ENCODE peak calls at places on chromosomes 2 and 18, in six cellular contexts. E is cardiac fibroblast, Y is NB4, N is MCF 10A, V is endodermal cell, F is mammary epithelial cell. O is an unnamed sample.

GRCh38 chr2:147520817-147521216 is 324.0 kb upstream of the ACVR2A start:
- DNase-seq in E (no peak), Y (no peak), N (no peak), V (no peak), F (no peak), O (no peak)

GRCh38 chr2:127525692-127526141 is 572 bp downstream of the IWS1 start:
- DNase-seq in E (peak), Y (peak), N (peak), V (peak), F (peak), O (no peak)

GRCh38 chr2:75647771-75648170 is 1.2 kb downstream of the MRPL19 start:
- DNase-seq in E (no peak), Y (peak), N (peak), V (no peak), F (no peak), O (no peak)

GRCh38 chr2:51103205-51103604 is 71.3 kb upstream of the NRXN1 start:
- DNase-seq in E (peak), Y (no peak), N (peak), V (peak), F (peak), O (no peak)

GRCh38 chr2:206296128-206296527 is 21.7 kb downstream of the ZDBF2 start:
- DNase-seq in E (peak), Y (no peak), N (peak), V (no peak), F (peak), O (no peak)

GRCh38 chr18:21735452-21736015 is 5.1 kb upstream of the MIB1 start:
- DNase-seq in E (peak), Y (no peak), N (no peak), V (peak), F (no peak), O (no peak)

GRCh38 chr18:79912994-79913831 is 38.2 kb downstream of the SLC66A2 start:
- DNase-seq in E (no peak), Y (no peak), N (no peak), V (peak), F (no peak), O (no peak)

GRCh38 chr2:233800231-233800630 is 22.1 kb downstream of the MROH2A start:
- DNase-seq in E (no peak), Y (no peak), N (no peak), V (peak), F (no peak), O (no peak)

GRCh38 chr2:181058378-181059269 is 78.2 kb downstream of the UBE2E3 start:
- DNase-seq in E (peak), Y (peak), N (peak), V (peak), F (peak), O (no peak)

GRCh38 chr2:176297067-176297466 is 27.8 kb downstream of the MTX2 start:
- DNase-seq in E (no peak), Y (peak), N (no peak), V (no peak), F (no peak), O (no peak)

GRCh38 chr2:230758566-230759480 is 46.2 kb downstream of the CAB39 start:
- DNase-seq in E (peak), Y (peak), N (peak), V (no peak), F (peak), O (no peak)

GRCh38 chr2:128368437-128369125 is 49.9 kb upstream of the HS6ST1 start:
- DNase-seq in E (no peak), Y (no peak), N (no peak), V (peak), F (peak), O (no peak)

GRCh38 chr2:37919631-37920032 is 5.5 kb upstream of the RMDN2 start:
- DNase-seq in E (peak), Y (no peak), N (no peak), V (no peak), F (no peak), O (no peak)

GRCh38 chr2:36459725-36460137 is 104.2 kb downstream of the CRIM1 start:
- DNase-seq in E (peak), Y (peak), N (peak), V (peak), F (peak), O (no peak)

GRCh38 chr18:12628706-12629702 is 28.9 kb downstream of the SPIRE1 start:
- DNase-seq in E (peak), Y (no peak), N (peak), V (no peak), F (peak), O (no peak)

GRCh38 chr2:42032796-42033195 is 15.0 kb upstream of the PKDCC start:
- DNase-seq in E (no peak), Y (no peak), N (no peak), V (no peak), F (no peak), O (no peak)

GRCh38 chr18:52392160-52392559 is 52.2 kb downstream of the DCC start:
- DNase-seq in E (no peak), Y (no peak), N (no peak), V (no peak), F (no peak), O (no peak)

GRCh38 chr2:30527411-30527810 is 80.4 kb downstream of the LCLAT1 start:
- DNase-seq in E (no peak), Y (no peak), N (no peak), V (no peak), F (no peak), O (no peak)

GRCh38 chr2:107775791-107776190 is 50.9 kb upstream of the RGPD4 start:
- DNase-seq in E (no peak), Y (no peak), N (peak), V (no peak), F (no peak), O (no peak)

GRCh38 chr2:43217228-43218220 is 8.9 kb downstream of the ZFP36L2 start:
- DNase-seq in E (no peak), Y (peak), N (no peak), V (peak), F (no peak), O (no peak)

GRCh38 chr2:165408191-165408590 is 61.3 kb upstream of the CSRNP3 start:
- DNase-seq in E (peak), Y (no peak), N (no peak), V (no peak), F (no peak), O (no peak)

GRCh38 chr2:10591207-10591606 is 98.6 kb downstream of the NOL10 start:
- DNase-seq in E (peak), Y (peak), N (peak), V (peak), F (no peak), O (no peak)

GRCh38 chr2:170711774-170712652 is 3.1 kb upstream of the SP5 start:
- DNase-seq in E (no peak), Y (peak), N (no peak), V (peak), F (no peak), O (no peak)

GRCh38 chr2:227201806-227202205 is 37.4 kb downstream of the COL4A3 start:
- DNase-seq in E (no peak), Y (no peak), N (no peak), V (no peak), F (no peak), O (no peak)

GRCh38 chr2:158894572-158894971 is 73.9 kb upstream of the TANC1 start:
- DNase-seq in E (no peak), Y (no peak), N (no peak), V (no peak), F (no peak), O (no peak)

GRCh38 chr2:54725343-54726099 is 2.1 kb downstream of the EML6 start:
- DNase-seq in E (no peak), Y (no peak), N (no peak), V (no peak), F (no peak), O (no peak)

GRCh38 chr18:48441405-48441881 is 32.3 kb upstream of the ZBTB7C start:
- DNase-seq in E (peak), Y (no peak), N (peak), V (no peak), F (no peak), O (no peak)

GRCh38 chr2:200905618-200906296 is 16.6 kb downstream of the NIF3L1 start:
- DNase-seq in E (peak), Y (peak), N (peak), V (peak), F (peak), O (peak)
- TF ChIP-seq CTCF in E (peak), Y (peak), N (peak), V (peak), F (peak), O (peak)

GRCh38 chr2:222024934-222025890 is 273.6 kb downstream of the PAX3 start:
- DNase-seq in E (peak), Y (peak), N (peak), V (peak), F (peak), O (no peak)
- TF ChIP-seq CTCF in E (peak), Y (peak), N (peak), V (peak), F (peak), O (peak)

GRCh38 chr18:46920067-46920466 is 2.7 kb downstream of the KATNAL2 start:
- DNase-seq in E (no peak), Y (no peak), N (no peak), V (no peak), F (no peak), O (no peak)

GRCh38 chr18:46917808-46918600 is 602 bp downstream of the KATNAL2 start:
- DNase-seq in E (peak), Y (peak), N (no peak), V (peak), F (peak), O (peak)

GRCh38 chr18:46916551-46917107 is 678 bp downstream of the PIAS2 start:
- DNase-seq in E (peak), Y (peak), N (peak), V (peak), F (peak), O (no peak)

GRCh38 chr18:46915800-46916550 is 1.3 kb downstream of the PIAS2 start:
- DNase-seq in E (no peak), Y (no peak), N (peak), V (no peak), F (no peak), O (no peak)

GRCh38 chr18:46917108-46917807 is at the start of the genes KATNAL2 and PIAS2:
- DNase-seq in E (peak), Y (peak), N (peak), V (peak), F (peak), O (peak)
- TF ChIP-seq CTCF in E (no peak), Y (no peak), N (no peak), V (no peak), F (no peak), O (no peak)

GRCh38 chr2:223217373-223217772 is 165.4 kb downstream of the KCNE4 start:
- DNase-seq in E (no peak), Y (no peak), N (peak), V (no peak), F (peak), O (no peak)

GRCh38 chr2:223222397-223222796 is 170.4 kb downstream of the KCNE4 start:
- DNase-seq in E (no peak), Y (no peak), N (peak), V (no peak), F (peak), O (no peak)

GRCh38 chr2:223221120-223221859 is 169.3 kb downstream of the KCNE4 start:
- DNase-seq in E (no peak), Y (no peak), N (no peak), V (peak), F (no peak), O (no peak)

GRCh38 chr2:223218587-223219178 is 166.7 kb downstream of the KCNE4 start:
- DNase-seq in E (no peak), Y (no peak), N (no peak), V (no peak), F (no peak), O (no peak)

GRCh38 chr2:223219872-223220621 is 168.1 kb downstream of the KCNE4 start:
- DNase-seq in E (no peak), Y (no peak), N (no peak), V (peak), F (no peak), O (no peak)
- TF ChIP-seq CTCF in E (no peak), Y (no peak), N (no peak), V (peak), F (no peak), O (no peak)

GRCh38 chr18:44986933-44987332 is 306.2 kb downstream of the SETBP1 start:
- DNase-seq in E (no peak), Y (peak), N (no peak), V (no peak), F (no peak), O (no peak)
- TF ChIP-seq CTCF in E (no peak), Y (no peak), N (no peak), V (no peak), F (no peak), O (no peak)

GRCh38 chr18:24276994-24277393 is 120.6 kb downstream of the OSBPL1A start:
- DNase-seq in E (no peak), Y (no peak), N (no peak), V (no peak), F (no peak), O (no peak)
- TF ChIP-seq CTCF in E (no peak), Y (no peak), N (no peak), V (no peak), F (no peak), O (no peak)